ENCODE peak calls at places on chromosomes 11 and 22, in seven cellular contexts. Q is stomach, Y is A549, R is tibial nerve, E is ovary, M is sigmoid colon, O is transverse colon. U is an unnamed sample.

GRCh38 chr11:47408598-47409439 is 429 bp downstream of the SLC39A13 start:
- DNase-seq in Q (peak), Y (peak), R (no peak), E (peak), M (peak), O (peak), U (no peak)

GRCh38 chr11:69425444-69425843 is 56.0 kb upstream of the LINC01488 start:
- DNase-seq in Q (no peak), Y (no peak), R (no peak), E (no peak), M (no peak), O (no peak), U (no peak)

GRCh38 chr11:118142081-118142480 is 10.5 kb downstream of the SCN4B start:
- DNase-seq in Q (no peak), Y (peak), R (no peak), E (no peak), M (peak), O (no peak), U (no peak)

GRCh38 chr11:81966340-81966739 is 767.3 kb downstream of the FAM181B start:
- DNase-seq in Q (no peak), Y (no peak), R (no peak), E (no peak), M (no peak), O (no peak), U (no peak)

GRCh38 chr22:30882974-30883533 is 85.5 kb downstream of the MORC2 start:
- DNase-seq in Q (no peak), Y (no peak), R (no peak), E (no peak), M (no peak), O (no peak), U (no peak)

GRCh38 chr22:38239101-38239761 is 33.6 kb downstream of the TMEM184B start:
- DNase-seq in Q (no peak), Y (peak), R (no peak), E (peak), M (no peak), O (no peak), U (no peak)

GRCh38 chr11:101030692-101031091 is 98.9 kb downstream of the PGR start:
- DNase-seq in Q (no peak), Y (no peak), R (no peak), E (no peak), M (no peak), O (no peak), U (no peak)

GRCh38 chr11:20501971-20502370 is 97.4 kb upstream of the SLC6A5 start:
- DNase-seq in Q (no peak), Y (no peak), R (no peak), E (no peak), M (no peak), O (no peak), U (no peak)

GRCh38 chr11:2564008-2564530 is 119.3 kb downstream of the KCNQ1 start:
- DNase-seq in Q (no peak), Y (no peak), R (no peak), E (peak), M (peak), O (no peak), U (no peak)

GRCh38 chr22:24994070-24994763 is 41.7 kb downstream of the KIAA1671 start:
- DNase-seq in Q (peak), Y (peak), R (no peak), E (no peak), M (no peak), O (peak), U (no peak)

GRCh38 chr22:27372969-27373670 is 428.4 kb downstream of the MN1 start:
- DNase-seq in Q (peak), Y (no peak), R (no peak), E (no peak), M (no peak), O (peak), U (peak)

GRCh38 chr11:18394300-18394927 is at the start of gene LDHA:
- DNase-seq in Q (peak), Y (peak), R (peak), E (peak), M (peak), O (peak), U (peak)
- TF ChIP-seq EP300 in Q (peak), Y (no peak), R (peak), E (peak), M (peak), O (peak), U (peak)

DNA sequence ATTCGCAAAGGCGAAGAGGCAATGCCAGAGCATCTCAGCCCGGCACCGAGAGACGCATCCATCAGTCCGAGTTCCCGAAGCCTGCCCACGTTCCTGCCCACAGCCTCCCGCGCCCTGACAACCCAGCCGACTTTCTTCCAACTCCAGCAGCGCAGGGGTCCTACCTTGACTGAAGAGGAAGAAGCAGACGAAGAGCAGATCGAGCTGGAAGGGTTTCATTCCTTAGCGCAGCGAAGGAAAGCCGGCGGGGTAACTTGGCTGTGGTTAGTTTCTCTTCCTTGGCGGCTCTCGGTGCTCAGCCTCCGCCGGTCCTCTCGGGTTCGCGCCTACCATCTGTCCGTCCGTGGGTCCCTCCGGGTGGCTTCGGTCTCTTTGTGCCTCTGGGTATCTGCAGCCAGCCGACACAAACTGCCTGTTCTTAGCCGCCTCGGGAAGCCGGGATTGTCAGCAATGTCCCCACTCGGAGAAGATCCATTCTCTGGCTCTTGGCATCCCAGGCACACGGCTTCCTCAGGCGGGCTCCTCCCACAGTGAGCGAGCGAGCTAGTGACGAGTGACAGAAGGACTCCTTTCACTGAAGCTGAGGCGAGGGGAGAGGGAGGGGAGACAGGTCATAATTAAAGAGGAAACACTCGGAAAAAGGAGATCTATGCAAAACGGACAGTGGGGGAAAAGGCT is at the start of gene KIRREL3:
- DNase-seq in Q (no peak), Y (peak), R (no peak), E (no peak), M (no peak), O (no peak), U (no peak)
- TF ChIP-seq POLR2A in Q (no peak), Y (no peak), R (no peak), E (no peak), M (no peak), O (no peak), U (no peak)

DNA sequence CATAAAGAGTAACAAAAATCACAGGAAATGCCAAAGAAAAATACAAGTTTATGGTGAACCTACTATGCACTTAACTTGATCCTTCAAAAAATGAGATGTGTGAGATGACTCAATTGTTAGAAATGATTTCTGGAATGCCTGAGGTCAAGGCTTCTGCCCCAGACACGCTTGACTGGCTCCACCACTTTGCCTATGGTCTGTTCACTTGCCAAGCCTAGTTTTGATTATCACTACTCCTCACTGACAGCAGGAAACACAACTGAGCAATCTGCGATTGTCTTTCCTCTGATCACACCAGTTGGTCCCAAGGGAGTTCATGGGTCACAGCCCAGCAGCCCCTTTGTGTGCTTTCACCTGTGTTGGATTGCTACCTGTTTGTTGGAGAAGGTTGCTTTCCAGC is 20.6 kb upstream of the PRDM10 start:
- DNase-seq in Q (no peak), Y (no peak), R (no peak), E (no peak), M (no peak), O (no peak), U (no peak)
- TF ChIP-seq EP300 in Q (no peak), Y (no peak), R (no peak), E (no peak), M (no peak), O (no peak), U (no peak)

DNA sequence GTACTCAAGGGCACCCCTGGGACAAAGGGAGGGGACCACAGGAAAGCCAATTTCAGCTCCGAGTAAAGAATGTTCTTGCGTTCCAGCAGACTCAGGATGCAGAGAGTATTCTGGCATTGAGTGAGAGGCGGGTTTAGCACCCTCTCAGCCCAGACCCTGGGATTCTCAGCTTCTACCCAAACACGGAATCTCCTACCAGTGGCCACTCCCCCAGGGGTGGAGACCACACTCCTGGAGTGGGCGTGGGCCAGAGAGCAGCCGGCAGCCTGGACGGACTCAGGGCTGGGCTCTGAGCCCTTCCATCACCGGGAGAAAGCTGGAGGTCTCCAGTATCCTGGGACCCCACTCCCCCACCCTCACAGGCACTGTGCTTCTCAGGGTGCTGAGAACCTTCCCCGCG is 26.1 kb upstream of the TTLL12 start:
- DNase-seq in Q (no peak), Y (no peak), R (no peak), E (no peak), M (no peak), O (no peak), U (no peak)
- TF ChIP-seq POLR2A in Q (no peak), Y (no peak), R (no peak), E (no peak), M (no peak), O (no peak), U (no peak)

DNA sequence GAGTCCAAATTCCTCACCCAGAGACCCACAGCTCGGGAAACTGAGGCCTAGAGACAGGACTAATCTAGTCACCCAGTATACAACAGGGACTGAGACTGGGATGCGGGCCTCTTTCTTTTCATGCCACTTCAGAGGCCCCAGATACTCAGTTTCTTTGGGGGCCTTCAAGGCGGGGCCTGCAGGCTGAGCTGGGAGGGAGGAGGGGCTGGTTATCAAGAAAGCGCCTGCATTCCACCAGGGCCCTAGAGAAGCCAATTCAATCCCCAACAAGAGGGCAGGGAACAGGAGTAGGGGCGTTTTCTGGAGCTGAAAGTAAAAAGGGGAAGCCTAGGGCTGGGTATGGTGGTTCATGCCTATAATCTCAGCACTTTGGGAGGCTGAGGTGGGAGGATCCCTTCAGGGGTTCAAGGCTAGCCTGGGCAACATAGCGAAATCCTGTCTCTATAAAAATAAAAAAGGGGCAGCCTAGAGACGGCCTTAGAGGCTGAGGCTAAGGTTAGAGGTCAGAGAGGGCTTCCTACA is 1.6 kb downstream of the ATG2A start:
- DNase-seq in Q (no peak), Y (no peak), R (no peak), E (no peak), M (no peak), O (no peak), U (no peak)
- TF ChIP-seq EP300 in Q (no peak), Y (no peak), R (no peak), E (no peak), M (no peak), O (no peak), U (no peak)

GRCh38 chr22:19442166-19442565 is 5.3 kb downstream of the C22orf39 start:
- DNase-seq in Q (no peak), Y (no peak), R (no peak), E (no peak), M (no peak), O (no peak), U (no peak)
- TF ChIP-seq POLR2A in Q (no peak), Y (no peak), R (no peak), E (no peak), M (no peak), O (no peak), U (no peak)

GRCh38 chr11:64305691-64306562 is 603 bp downstream of the ESRRA start:
- DNase-seq in Q (peak), Y (peak), R (peak), E (peak), M (peak), O (peak), U (peak)
- TF ChIP-seq EP300 in Q (no peak), Y (no peak), R (no peak), E (no peak), M (no peak), O (no peak), U (no peak)

GRCh38 chr22:46090051-46090591 is 60.2 kb upstream of the PPARA start:
- DNase-seq in Q (peak), Y (no peak), R (no peak), E (peak), M (peak), O (peak), U (no peak)
- TF ChIP-seq POLR2A in Q (no peak), Y (no peak), R (no peak), E (no peak), M (no peak), O (no peak), U (no peak)

GRCh38 chr11:126115820-126116319 is 53.2 kb upstream of the CDON start:
- DNase-seq in Q (peak), Y (peak), R (peak), E (peak), M (peak), O (peak), U (no peak)

GRCh38 chr11:126113515-126113957 is 50.9 kb upstream of the CDON start:
- DNase-seq in Q (peak), Y (peak), R (peak), E (peak), M (peak), O (peak), U (no peak)

GRCh38 chr11:126113963-126114362 is 51.3 kb upstream of the CDON start:
- DNase-seq in Q (no peak), Y (no peak), R (no peak), E (no peak), M (peak), O (no peak), U (no peak)

GRCh38 chr11:126114486-126115252 is 52.0 kb upstream of the CDON start:
- DNase-seq in Q (no peak), Y (no peak), R (no peak), E (no peak), M (peak), O (no peak), U (no peak)

DNA sequence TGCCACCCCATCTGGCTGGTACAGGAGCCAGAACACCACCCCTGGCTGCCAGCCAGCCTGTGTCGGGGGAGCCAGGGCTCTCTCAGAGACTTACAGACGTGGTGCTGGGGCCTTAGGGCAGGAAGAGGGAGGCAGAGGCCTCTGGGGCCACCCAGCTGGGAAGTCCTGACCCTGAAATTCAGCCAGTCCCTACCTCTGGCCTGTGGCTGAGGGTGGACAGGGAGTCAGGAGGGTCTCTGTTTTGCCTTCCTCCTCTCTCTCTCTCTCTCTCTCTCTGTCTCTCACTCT is 52.5 kb upstream of the CDON start:
- DNase-seq in Q (peak), Y (no peak), R (no peak), E (peak), M (peak), O (peak), U (no peak)
- TF ChIP-seq EP300 in Q (peak), Y (no peak), R (no peak), E (no peak), M (no peak), O (no peak), U (no peak)

DNA sequence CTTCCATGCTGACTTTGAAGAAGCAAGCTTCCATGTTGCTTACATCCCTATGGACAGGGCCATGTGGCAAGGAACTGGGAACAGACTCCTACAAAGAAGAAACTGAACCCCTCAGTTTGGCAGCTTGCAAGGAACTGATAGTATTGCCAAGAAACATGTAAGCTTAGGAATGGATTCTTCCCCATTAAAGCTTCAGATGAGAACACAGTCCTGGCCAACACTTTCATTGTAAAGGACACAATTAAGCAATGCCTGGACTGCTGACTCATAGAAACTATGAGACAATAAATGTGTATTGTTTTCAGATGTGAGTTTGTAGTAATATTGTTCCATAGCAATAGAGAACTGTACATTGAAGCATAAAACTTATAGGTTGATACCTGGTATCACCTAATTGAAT is 82.4 kb downstream of the AASDHPPT start:
- DNase-seq in Q (no peak), Y (no peak), R (no peak), E (no peak), M (no peak), O (no peak), U (no peak)
- TF ChIP-seq POLR2A in Q (no peak), Y (no peak), R (no peak), E (no peak), M (no peak), O (no peak), U (no peak)